ENCODE peak calls at places on chromosomes 11 and 22, in seven cellular contexts. One of them, this sample, is unnamed. For H3K36me3, the result is how much of the 10 kb centered on the place peaks cover.

GRCh38 chr11:43269229-43269928 is 42.4 kb upstream of the API5 start:
- DNase-seq in adrenal gland: no peak
- DNase-seq in spleen: peak
- DNase-seq in HCT116: no peak
- DNase-seq in ovary: no peak
- DNase-seq in H1: no peak
- DNase-seq in brain microvascular endothelial cell: no peak
- DNase-seq in this sample: peak

GRCh38 chr11:27913650-27914049 is 194.3 kb downstream of the KIF18A start:
- DNase-seq in adrenal gland: no peak
- DNase-seq in spleen: no peak
- DNase-seq in HCT116: no peak
- DNase-seq in ovary: no peak
- DNase-seq in H1: no peak
- DNase-seq in brain microvascular endothelial cell: peak
- DNase-seq in this sample: no peak

GRCh38 chr11:95143106-95143681 is 53.5 kb downstream of the ENDOD1 start:
- DNase-seq in adrenal gland: no peak
- DNase-seq in spleen: no peak
- DNase-seq in HCT116: no peak
- DNase-seq in ovary: no peak
- DNase-seq in H1: no peak
- DNase-seq in brain microvascular endothelial cell: no peak
- DNase-seq in this sample: no peak

GRCh38 chr11:111606986-111607385 is 4.7 kb downstream of the SIK2 start:
- DNase-seq in adrenal gland: no peak
- DNase-seq in spleen: no peak
- DNase-seq in HCT116: no peak
- DNase-seq in ovary: no peak
- DNase-seq in H1: no peak
- DNase-seq in brain microvascular endothelial cell: no peak
- DNase-seq in this sample: no peak

GRCh38 chr11:70760416-70761020 is 362.2 kb downstream of the CTTN start:
- DNase-seq in adrenal gland: no peak
- DNase-seq in spleen: peak
- DNase-seq in HCT116: no peak
- DNase-seq in ovary: no peak
- DNase-seq in H1: no peak
- DNase-seq in brain microvascular endothelial cell: no peak
- DNase-seq in this sample: no peak

GRCh38 chr11:62601114-62601363 is 626 bp downstream of the MTA2 start:
- DNase-seq in adrenal gland: no peak
- DNase-seq in spleen: peak
- DNase-seq in HCT116: no peak
- DNase-seq in ovary: no peak
- DNase-seq in H1: no peak
- DNase-seq in brain microvascular endothelial cell: no peak
- DNase-seq in this sample: peak

GRCh38 chr22:22506736-22507135 is 1.8 kb downstream of the ZNF280B start:
- DNase-seq in adrenal gland: no peak
- DNase-seq in spleen: no peak
- DNase-seq in HCT116: no peak
- DNase-seq in ovary: no peak
- DNase-seq in H1: no peak
- DNase-seq in brain microvascular endothelial cell: no peak
- DNase-seq in this sample: no peak

GRCh38 chr22:20319041-20319744 is 667 bp downstream of the DGCR6L start:
- DNase-seq in adrenal gland: peak
- DNase-seq in spleen: peak
- DNase-seq in HCT116: no peak
- DNase-seq in ovary: no peak
- DNase-seq in H1: peak
- DNase-seq in brain microvascular endothelial cell: no peak
- DNase-seq in this sample: peak

GRCh38 chr22:37330200-37331033 is 48.1 kb downstream of the CYTH4 start:
- DNase-seq in adrenal gland: no peak
- DNase-seq in spleen: no peak
- DNase-seq in HCT116: peak
- DNase-seq in ovary: no peak
- DNase-seq in H1: peak
- DNase-seq in brain microvascular endothelial cell: peak
- DNase-seq in this sample: no peak

GRCh38 chr22:37329239-37330140 is 47.2 kb downstream of the CYTH4 start:
- DNase-seq in adrenal gland: no peak
- DNase-seq in spleen: no peak
- DNase-seq in HCT116: no peak
- DNase-seq in ovary: no peak
- DNase-seq in H1: no peak
- DNase-seq in brain microvascular endothelial cell: no peak
- DNase-seq in this sample: no peak

GRCh38 chr22:37331034-37331428 is 48.7 kb downstream of the CYTH4 start:
- DNase-seq in adrenal gland: no peak
- DNase-seq in spleen: no peak
- DNase-seq in HCT116: no peak
- DNase-seq in ovary: no peak
- DNase-seq in H1: no peak
- DNase-seq in brain microvascular endothelial cell: peak
- DNase-seq in this sample: no peak

GRCh38 chr22:37333724-37334460 is 51.6 kb downstream of the CYTH4 start:
- DNase-seq in adrenal gland: no peak
- DNase-seq in spleen: no peak
- DNase-seq in HCT116: no peak
- DNase-seq in ovary: no peak
- DNase-seq in H1: no peak
- DNase-seq in brain microvascular endothelial cell: no peak
- DNase-seq in this sample: no peak

DNA sequence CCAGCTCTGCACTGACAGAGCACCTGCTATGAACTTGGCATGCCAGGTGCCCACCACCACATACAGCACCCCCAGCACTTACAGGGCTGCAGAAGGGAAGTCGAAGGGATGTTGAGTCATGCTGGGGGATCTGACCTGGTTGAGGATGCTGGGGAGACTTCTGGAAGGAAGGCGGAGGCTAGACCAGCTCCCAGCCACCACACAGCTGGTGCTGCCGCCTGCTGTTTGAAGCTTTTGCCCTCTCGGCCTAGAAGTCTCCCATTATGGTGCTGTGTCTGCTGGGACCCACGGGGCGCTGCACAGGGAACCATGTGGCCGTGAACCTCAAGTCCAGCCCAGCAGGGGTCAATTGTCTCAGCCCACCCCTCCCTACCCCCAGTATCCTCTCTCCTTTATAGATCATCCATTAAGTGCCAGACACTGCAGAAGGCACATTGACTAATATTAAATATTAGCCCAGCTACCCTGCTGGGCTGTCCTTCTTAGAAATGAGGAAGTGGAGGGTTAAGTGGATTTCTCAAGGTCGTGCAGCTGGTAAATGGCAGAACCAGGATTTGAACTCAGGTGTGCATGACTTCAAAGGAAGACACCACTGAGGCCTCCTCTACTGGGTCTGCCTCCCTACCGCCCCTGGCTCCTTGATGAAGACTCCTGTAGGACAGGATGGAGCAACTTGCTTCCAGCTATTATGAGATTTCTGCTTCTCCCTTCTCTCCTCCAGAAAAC is 49.7 kb downstream of the CYTH4 start:
- DNase-seq in adrenal gland: no peak
- DNase-seq in spleen: no peak
- DNase-seq in HCT116: no peak
- DNase-seq in ovary: no peak
- DNase-seq in H1: no peak
- DNase-seq in brain microvascular endothelial cell: no peak
- DNase-seq in this sample: no peak
- H3K27ac ChIP-seq in adrenal gland: no peak
- H3K27ac ChIP-seq in spleen: no peak
- H3K27ac ChIP-seq in HCT116: peak
- H3K27ac ChIP-seq in ovary: no peak
- H3K27ac ChIP-seq in H1: no peak
- H3K27ac ChIP-seq in brain microvascular endothelial cell: no peak
- H3K27ac ChIP-seq in this sample: no peak

DNA sequence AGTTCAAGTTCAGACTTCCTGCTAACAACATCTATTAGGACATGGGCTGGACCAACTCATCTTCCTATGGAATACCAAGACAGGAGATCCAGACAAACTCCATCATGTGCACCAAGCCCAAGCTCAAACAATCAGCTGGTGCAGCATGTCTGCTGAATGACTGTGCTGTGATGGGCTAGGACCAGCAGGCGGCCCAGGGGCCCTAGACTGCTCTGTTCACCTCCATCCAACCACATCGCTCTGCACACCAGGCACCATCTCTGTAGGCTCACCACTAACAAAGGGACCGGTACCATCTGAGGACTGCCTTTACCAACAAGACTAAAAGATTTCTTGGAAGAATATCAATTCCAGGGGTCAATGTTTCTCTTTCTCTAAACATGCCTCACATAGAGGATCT is 10.3 kb downstream of the BRD1 start:
- DNase-seq in adrenal gland: no peak
- DNase-seq in spleen: no peak
- DNase-seq in HCT116: no peak
- DNase-seq in ovary: no peak
- DNase-seq in H1: no peak
- DNase-seq in brain microvascular endothelial cell: no peak
- DNase-seq in this sample: no peak
- H3K36me3 ChIP-seq in adrenal gland: under half
- H3K36me3 ChIP-seq in spleen: under half
- H3K36me3 ChIP-seq in HCT116: under half
- H3K36me3 ChIP-seq in ovary: under half
- H3K36me3 ChIP-seq in H1: under half
- H3K36me3 ChIP-seq in brain microvascular endothelial cell: under half
- H3K36me3 ChIP-seq in this sample: under half

DNA sequence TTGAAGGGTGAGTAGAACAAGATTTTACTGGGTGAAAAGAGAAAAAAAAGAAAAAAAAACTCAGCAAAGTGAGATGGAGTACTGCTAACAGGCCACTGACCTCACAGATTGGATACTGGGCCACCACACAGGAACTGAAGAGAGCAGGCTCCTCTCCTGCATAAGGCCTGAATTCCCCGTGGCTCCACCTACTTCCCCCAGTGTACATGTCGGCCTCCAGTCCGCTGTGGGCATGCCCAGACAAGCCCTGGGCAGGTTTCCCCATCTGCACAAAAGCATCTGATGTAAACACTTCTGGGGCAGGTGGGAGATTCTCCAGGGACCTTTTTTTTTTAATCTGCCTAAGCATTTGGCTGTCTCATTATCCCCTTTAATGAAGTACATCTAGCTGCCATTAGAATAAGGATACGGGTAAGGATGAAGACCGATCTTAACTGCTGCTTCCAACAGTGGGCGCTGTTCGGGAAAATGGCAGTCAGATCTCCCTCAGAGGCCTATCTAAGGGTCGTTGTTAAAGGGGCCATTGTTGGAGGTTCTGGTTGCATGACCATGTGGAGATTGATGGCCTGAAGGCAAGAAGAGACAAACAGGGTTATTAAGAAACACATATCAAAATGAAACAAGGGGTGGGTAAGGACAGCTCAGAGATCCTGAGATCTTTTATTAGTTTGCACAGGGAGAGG is 48.5 kb downstream of the MS4A13 start:
- DNase-seq in adrenal gland: no peak
- DNase-seq in spleen: no peak
- DNase-seq in HCT116: no peak
- DNase-seq in ovary: no peak
- DNase-seq in H1: peak
- DNase-seq in brain microvascular endothelial cell: no peak
- DNase-seq in this sample: no peak
- H3K27ac ChIP-seq in adrenal gland: no peak
- H3K27ac ChIP-seq in spleen: no peak
- H3K27ac ChIP-seq in HCT116: peak
- H3K27ac ChIP-seq in ovary: no peak
- H3K27ac ChIP-seq in H1: no peak
- H3K27ac ChIP-seq in brain microvascular endothelial cell: no peak
- H3K27ac ChIP-seq in this sample: no peak

GRCh38 chr11:64362339-64362738 is 3.4 kb downstream of the RPS6KA4 start:
- DNase-seq in adrenal gland: no peak
- DNase-seq in spleen: no peak
- DNase-seq in HCT116: no peak
- DNase-seq in ovary: no peak
- DNase-seq in H1: no peak
- DNase-seq in brain microvascular endothelial cell: no peak
- DNase-seq in this sample: no peak

GRCh38 chr11:64366751-64367150 is 7.8 kb downstream of the RPS6KA4 start:
- DNase-seq in adrenal gland: no peak
- DNase-seq in spleen: no peak
- DNase-seq in HCT116: no peak
- DNase-seq in ovary: no peak
- DNase-seq in H1: no peak
- DNase-seq in brain microvascular endothelial cell: no peak
- DNase-seq in this sample: no peak

GRCh38 chr11:64367931-64368672 is 9.1 kb downstream of the RPS6KA4 start:
- DNase-seq in adrenal gland: no peak
- DNase-seq in spleen: no peak
- DNase-seq in HCT116: no peak
- DNase-seq in ovary: no peak
- DNase-seq in H1: no peak
- DNase-seq in brain microvascular endothelial cell: no peak
- DNase-seq in this sample: no peak

GRCh38 chr11:64364435-64364834 is 5.5 kb downstream of the RPS6KA4 start:
- DNase-seq in adrenal gland: no peak
- DNase-seq in spleen: no peak
- DNase-seq in HCT116: no peak
- DNase-seq in ovary: no peak
- DNase-seq in H1: no peak
- DNase-seq in brain microvascular endothelial cell: no peak
- DNase-seq in this sample: no peak

GRCh38 chr11:64364911-64365310 is 5.9 kb downstream of the RPS6KA4 start:
- DNase-seq in adrenal gland: no peak
- DNase-seq in spleen: no peak
- DNase-seq in HCT116: no peak
- DNase-seq in ovary: no peak
- DNase-seq in H1: no peak
- DNase-seq in brain microvascular endothelial cell: no peak
- DNase-seq in this sample: no peak
- H3K36me3 ChIP-seq in adrenal gland: under half
- H3K36me3 ChIP-seq in spleen: half or more
- H3K36me3 ChIP-seq in HCT116: under half
- H3K36me3 ChIP-seq in ovary: under half
- H3K36me3 ChIP-seq in H1: under half
- H3K36me3 ChIP-seq in brain microvascular endothelial cell: half or more
- H3K36me3 ChIP-seq in this sample: under half

DNA sequence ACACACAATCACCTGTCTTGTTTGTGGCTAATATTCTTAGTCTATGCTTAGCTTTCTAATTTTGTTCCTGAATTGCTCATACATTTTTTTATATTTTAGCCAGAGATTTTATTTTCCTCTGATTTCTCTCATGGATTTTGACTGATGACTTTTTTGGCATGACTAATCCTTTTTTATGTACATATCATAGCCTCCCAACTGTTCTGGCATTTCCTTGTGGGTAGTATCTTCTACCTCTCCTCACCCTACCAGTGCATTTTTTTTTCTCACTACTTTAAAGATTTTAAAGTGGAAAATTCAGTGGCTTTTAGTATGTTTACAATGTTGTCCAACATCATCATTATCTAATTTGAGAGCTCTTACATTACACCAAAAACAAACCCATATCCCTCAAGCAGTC is 84.4 kb upstream of the TENM4 start:
- DNase-seq in adrenal gland: no peak
- DNase-seq in spleen: no peak
- DNase-seq in HCT116: no peak
- DNase-seq in ovary: no peak
- DNase-seq in H1: no peak
- DNase-seq in brain microvascular endothelial cell: no peak
- DNase-seq in this sample: no peak
- H3K27ac ChIP-seq in adrenal gland: no peak
- H3K27ac ChIP-seq in spleen: no peak
- H3K27ac ChIP-seq in HCT116: no peak
- H3K27ac ChIP-seq in ovary: no peak
- H3K27ac ChIP-seq in H1: no peak
- H3K27ac ChIP-seq in brain microvascular endothelial cell: no peak
- H3K27ac ChIP-seq in this sample: no peak

This sample was measured in sigmoid colon.